ENCODE peak calls at places on chromosomes 16 and 17, in eight cellular contexts. One of them, this sample, is unnamed.

GRCh38 chr16:27401768-27402568 is at the start of gene IL21R:
- DNase-seq in tibial artery: no peak
- DNase-seq in uterus: peak; percentile 20
- DNase-seq in cardiac muscle cell: peak; percentile 69
- DNase-seq in thoracic aorta: no peak
- DNase-seq in PC-3: no peak
- DNase-seq in fibroblast of lung: peak; percentile 80
- DNase-seq in OCI-LY7: peak; percentile 87
- DNase-seq in this sample: peak; percentile 76

GRCh38 chr16:50697881-50698767 is 4.7 kb downstream of the NOD2 start:
- DNase-seq in fibroblast of lung: peak; percentile 44
- DNase-seq in OCI-LY7: no peak
- DNase-seq in tibial artery: peak; percentile 69
- DNase-seq in cardiac muscle cell: peak; percentile 46
- DNase-seq in PC-3: no peak
- DNase-seq in uterus: peak; percentile 45
- DNase-seq in thoracic aorta: no peak
- DNase-seq in this sample: no peak

GRCh38 chr16:17970816-17971291 is 365.7 kb downstream of the NPIPA8 start:
- DNase-seq in OCI-LY7: no peak
- DNase-seq in cardiac muscle cell: no peak
- DNase-seq in tibial artery: peak; percentile 69
- DNase-seq in uterus: peak; percentile 30
- DNase-seq in thoracic aorta: no peak
- DNase-seq in PC-3: no peak
- DNase-seq in fibroblast of lung: no peak
- DNase-seq in this sample: peak; percentile 66

GRCh38 chr16:66360624-66361324 is 5.7 kb upstream of the CDH5 start:
- DNase-seq in thoracic aorta: no peak
- DNase-seq in PC-3: no peak
- DNase-seq in OCI-LY7: peak; percentile 2
- DNase-seq in cardiac muscle cell: no peak
- DNase-seq in uterus: no peak
- DNase-seq in tibial artery: no peak
- DNase-seq in fibroblast of lung: no peak
- DNase-seq in this sample: peak; percentile 54

GRCh38 chr16:10093564-10093963 is 88.7 kb downstream of the GRIN2A start:
- DNase-seq in cardiac muscle cell: no peak
- DNase-seq in fibroblast of lung: no peak
- DNase-seq in PC-3: no peak
- DNase-seq in thoracic aorta: no peak
- DNase-seq in uterus: no peak
- DNase-seq in OCI-LY7: no peak
- DNase-seq in tibial artery: no peak
- DNase-seq in this sample: no peak

GRCh38 chr16:69326172-69326873 is 4.1 kb downstream of the PDF start:
- DNase-seq in fibroblast of lung: no peak
- DNase-seq in tibial artery: no peak
- DNase-seq in thoracic aorta: no peak
- DNase-seq in cardiac muscle cell: no peak
- DNase-seq in OCI-LY7: no peak
- DNase-seq in uterus: no peak
- DNase-seq in PC-3: no peak
- DNase-seq in this sample: peak; percentile 68

GRCh38 chr17:31390748-31391495 is 553 bp upstream of the RAB11FIP4 start:
- DNase-seq in PC-3: no peak
- DNase-seq in tibial artery: peak; percentile 61
- DNase-seq in thoracic aorta: no peak
- DNase-seq in fibroblast of lung: peak; percentile 2
- DNase-seq in uterus: no peak
- DNase-seq in OCI-LY7: no peak
- DNase-seq in cardiac muscle cell: peak; percentile 19
- DNase-seq in this sample: no peak

GRCh38 chr17:33498069-33498468 is 205.0 kb upstream of the ASIC2 start:
- DNase-seq in cardiac muscle cell: peak; percentile 14
- DNase-seq in tibial artery: no peak
- DNase-seq in OCI-LY7: no peak
- DNase-seq in PC-3: no peak
- DNase-seq in uterus: no peak
- DNase-seq in fibroblast of lung: no peak
- DNase-seq in thoracic aorta: no peak
- DNase-seq in this sample: no peak

GRCh38 chr17:79087428-79088143 is 13.0 kb downstream of the ENGASE start:
- DNase-seq in cardiac muscle cell: peak; percentile 63
- DNase-seq in PC-3: peak; percentile 89
- DNase-seq in OCI-LY7: peak; percentile 74
- DNase-seq in tibial artery: peak; percentile 80
- DNase-seq in thoracic aorta: no peak
- DNase-seq in uterus: peak; percentile 69
- DNase-seq in fibroblast of lung: peak; percentile 9
- DNase-seq in this sample: peak; percentile 88

GRCh38 chr17:888998-889401 is 90.6 kb downstream of the NXN start:
- DNase-seq in fibroblast of lung: peak; percentile 39
- DNase-seq in uterus: no peak
- DNase-seq in OCI-LY7: peak; percentile 89
- DNase-seq in PC-3: no peak
- DNase-seq in tibial artery: no peak
- DNase-seq in cardiac muscle cell: no peak
- DNase-seq in thoracic aorta: no peak
- DNase-seq in this sample: no peak

GRCh38 chr16:87434146-87434667 is 42.1 kb downstream of the MAP1LC3B start:
- DNase-seq in cardiac muscle cell: no peak
- DNase-seq in fibroblast of lung: no peak
- DNase-seq in PC-3: no peak
- DNase-seq in uterus: no peak
- DNase-seq in tibial artery: no peak
- DNase-seq in thoracic aorta: no peak
- DNase-seq in OCI-LY7: no peak
- DNase-seq in this sample: peak; percentile 11

GRCh38 chr16:67828651-67829050 is 13.5 kb upstream of the THAP11 start:
- DNase-seq in tibial artery: no peak
- DNase-seq in OCI-LY7: no peak
- DNase-seq in PC-3: no peak
- DNase-seq in uterus: no peak
- DNase-seq in cardiac muscle cell: no peak
- DNase-seq in thoracic aorta: no peak
- DNase-seq in fibroblast of lung: no peak
- DNase-seq in this sample: no peak

GRCh38 chr17:48026503-48027321 is 10.9 kb downstream of the COPZ2 start:
- DNase-seq in OCI-LY7: peak; percentile 87
- DNase-seq in thoracic aorta: peak; percentile 56
- DNase-seq in PC-3: peak; percentile 93
- DNase-seq in fibroblast of lung: peak; percentile 88
- DNase-seq in uterus: peak; percentile 86
- DNase-seq in tibial artery: peak; percentile 95
- DNase-seq in cardiac muscle cell: peak; percentile 93
- DNase-seq in this sample: peak; percentile 93

GRCh38 chr16:89268987-89269735 is 51.7 kb downstream of the ZNF778 start:
- DNase-seq in cardiac muscle cell: peak; percentile 74
- DNase-seq in PC-3: peak; percentile 29
- DNase-seq in tibial artery: peak; percentile 64
- DNase-seq in fibroblast of lung: peak; percentile 31
- DNase-seq in uterus: no peak
- DNase-seq in thoracic aorta: no peak
- DNase-seq in OCI-LY7: no peak
- DNase-seq in this sample: peak; percentile 53

GRCh38 chr17:49076575-49077384 is 55.8 kb upstream of the B4GALNT2 start:
- DNase-seq in tibial artery: no peak
- DNase-seq in OCI-LY7: no peak
- DNase-seq in uterus: no peak
- DNase-seq in PC-3: peak; percentile 97
- DNase-seq in cardiac muscle cell: peak; percentile 88
- DNase-seq in fibroblast of lung: peak; percentile 91
- DNase-seq in thoracic aorta: no peak
- DNase-seq in this sample: no peak

GRCh38 chr17:10091051-10091450 is 107.4 kb downstream of the GAS7 start:
- DNase-seq in uterus: no peak
- DNase-seq in cardiac muscle cell: no peak
- DNase-seq in tibial artery: peak; percentile 5
- DNase-seq in PC-3: no peak
- DNase-seq in fibroblast of lung: no peak
- DNase-seq in thoracic aorta: no peak
- DNase-seq in OCI-LY7: no peak
- DNase-seq in this sample: no peak
- H3K4me1 ChIP-seq in uterus: peaks cover 9% of the 10 kb centered on the region
- H3K4me1 ChIP-seq in cardiac muscle cell: peaks cover 1% of the 10 kb centered on the region
- H3K4me1 ChIP-seq in tibial artery: no peaks in the 10 kb centered on the region
- H3K4me1 ChIP-seq in PC-3: peaks cover 4% of the 10 kb centered on the region
- H3K4me1 ChIP-seq in fibroblast of lung: peaks cover 1% of the 10 kb centered on the region
- H3K4me1 ChIP-seq in thoracic aorta: no peaks in the 10 kb centered on the region
- H3K4me1 ChIP-seq in OCI-LY7: no peaks in the 10 kb centered on the region
- H3K4me1 ChIP-seq in this sample: no peaks in the 10 kb centered on the region

GRCh38 chr17:8057691-8058114 is 18.8 kb downstream of the ALOX15B start:
- DNase-seq in tibial artery: peak; percentile 55
- DNase-seq in thoracic aorta: no peak
- DNase-seq in uterus: peak; percentile 44
- DNase-seq in fibroblast of lung: peak; percentile 67
- DNase-seq in OCI-LY7: peak; percentile 90
- DNase-seq in cardiac muscle cell: peak; percentile 90
- DNase-seq in PC-3: peak; percentile 94
- DNase-seq in this sample: no peak
- TF ChIP-seq CTCF in tibial artery: peak; percentile 72
- TF ChIP-seq CTCF in thoracic aorta: peak; percentile 69
- TF ChIP-seq CTCF in uterus: peak; percentile 92
- TF ChIP-seq CTCF in fibroblast of lung: peak; percentile 82
- TF ChIP-seq CTCF in OCI-LY7: peak; percentile 85
- TF ChIP-seq CTCF in cardiac muscle cell: peak; percentile 73
- TF ChIP-seq CTCF in PC-3: peak; percentile 72
- TF ChIP-seq CTCF in this sample: peak; percentile 77

GRCh38 chr17:18191967-18192366 is 8.3 kb downstream of the ALKBH5 start:
- DNase-seq in cardiac muscle cell: no peak
- DNase-seq in PC-3: no peak
- DNase-seq in OCI-LY7: no peak
- DNase-seq in tibial artery: no peak
- DNase-seq in fibroblast of lung: no peak
- DNase-seq in thoracic aorta: no peak
- DNase-seq in uterus: no peak
- DNase-seq in this sample: no peak

GRCh38 chr17:18197535-18198194 is 14.0 kb downstream of the ALKBH5 start:
- DNase-seq in tibial artery: no peak
- DNase-seq in fibroblast of lung: no peak
- DNase-seq in OCI-LY7: no peak
- DNase-seq in thoracic aorta: no peak
- DNase-seq in cardiac muscle cell: no peak
- DNase-seq in uterus: no peak
- DNase-seq in PC-3: no peak
- DNase-seq in this sample: no peak

GRCh38 chr17:18194394-18194793 is 10.8 kb downstream of the ALKBH5 start:
- DNase-seq in thoracic aorta: no peak
- DNase-seq in tibial artery: no peak
- DNase-seq in OCI-LY7: no peak
- DNase-seq in PC-3: no peak
- DNase-seq in cardiac muscle cell: no peak
- DNase-seq in fibroblast of lung: no peak
- DNase-seq in uterus: no peak
- DNase-seq in this sample: no peak

GRCh38 chr17:18195246-18195645 is 11.6 kb downstream of the ALKBH5 start:
- DNase-seq in uterus: no peak
- DNase-seq in fibroblast of lung: no peak
- DNase-seq in tibial artery: no peak
- DNase-seq in thoracic aorta: no peak
- DNase-seq in PC-3: no peak
- DNase-seq in OCI-LY7: no peak
- DNase-seq in cardiac muscle cell: no peak
- DNase-seq in this sample: no peak

DNA sequence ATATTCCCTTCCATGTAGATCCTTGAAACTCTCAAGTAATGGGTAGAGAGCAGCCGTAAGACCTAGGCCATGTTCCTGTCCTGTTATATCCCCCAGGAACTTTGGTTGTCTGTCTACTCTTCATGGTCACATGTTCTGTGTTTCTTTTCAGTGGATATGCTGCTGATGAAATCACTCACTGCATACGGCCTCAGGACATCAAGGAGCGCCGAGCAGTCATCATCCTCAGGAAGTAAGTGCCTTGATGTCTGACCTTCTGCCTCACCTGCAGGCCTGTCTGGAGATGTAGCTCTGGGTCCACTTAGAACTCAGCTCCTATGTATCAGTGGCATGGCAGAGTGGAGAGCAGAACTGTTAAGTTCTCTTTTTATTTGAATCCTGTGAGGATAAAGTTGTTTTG is 11.2 kb downstream of the ALKBH5 start:
- DNase-seq in PC-3: no peak
- DNase-seq in tibial artery: no peak
- DNase-seq in thoracic aorta: no peak
- DNase-seq in OCI-LY7: no peak
- DNase-seq in fibroblast of lung: no peak
- DNase-seq in cardiac muscle cell: no peak
- DNase-seq in uterus: no peak
- DNase-seq in this sample: no peak
- H3K4me1 ChIP-seq in PC-3: peaks cover 3% of the 10 kb centered on the region
- H3K4me1 ChIP-seq in tibial artery: peaks cover 45% of the 10 kb centered on the region
- H3K4me1 ChIP-seq in thoracic aorta: peaks cover 34% of the 10 kb centered on the region
- H3K4me1 ChIP-seq in OCI-LY7: no peaks in the 10 kb centered on the region
- H3K4me1 ChIP-seq in fibroblast of lung: peaks cover 2% of the 10 kb centered on the region
- H3K4me1 ChIP-seq in cardiac muscle cell: peaks cover 11% of the 10 kb centered on the region
- H3K4me1 ChIP-seq in uterus: peaks cover 15% of the 10 kb centered on the region
- H3K4me1 ChIP-seq in this sample: peaks cover 86% of the 10 kb centered on the region

GRCh38 chr17:40498281-40499084 is 2.9 kb downstream of the TNS4 start:
- DNase-seq in cardiac muscle cell: no peak
- DNase-seq in OCI-LY7: no peak
- DNase-seq in uterus: no peak
- DNase-seq in fibroblast of lung: no peak
- DNase-seq in thoracic aorta: no peak
- DNase-seq in tibial artery: no peak
- DNase-seq in PC-3: no peak
- DNase-seq in this sample: no peak

GRCh38 chr17:40501499-40501911 is at the start of gene TNS4:
- DNase-seq in OCI-LY7: no peak
- DNase-seq in PC-3: peak; percentile 81
- DNase-seq in tibial artery: no peak
- DNase-seq in uterus: no peak
- DNase-seq in fibroblast of lung: no peak
- DNase-seq in thoracic aorta: no peak
- DNase-seq in cardiac muscle cell: no peak
- DNase-seq in this sample: no peak

GRCh38 chr17:40500190-40500589 is 1.2 kb downstream of the TNS4 start:
- DNase-seq in cardiac muscle cell: no peak
- DNase-seq in tibial artery: no peak
- DNase-seq in fibroblast of lung: no peak
- DNase-seq in OCI-LY7: no peak
- DNase-seq in uterus: no peak
- DNase-seq in thoracic aorta: no peak
- DNase-seq in PC-3: no peak
- DNase-seq in this sample: no peak

GRCh38 chr17:40500709-40501108 is 714 bp downstream of the TNS4 start:
- DNase-seq in tibial artery: no peak
- DNase-seq in OCI-LY7: no peak
- DNase-seq in uterus: no peak
- DNase-seq in PC-3: no peak
- DNase-seq in cardiac muscle cell: no peak
- DNase-seq in fibroblast of lung: no peak
- DNase-seq in thoracic aorta: no peak
- DNase-seq in this sample: no peak

GRCh38 chr17:40499551-40500189 is 1.8 kb downstream of the TNS4 start:
- DNase-seq in uterus: peak; percentile 89
- DNase-seq in thoracic aorta: peak; percentile 33
- DNase-seq in PC-3: peak; percentile 70
- DNase-seq in tibial artery: peak; percentile 96
- DNase-seq in OCI-LY7: no peak
- DNase-seq in fibroblast of lung: peak; percentile 66
- DNase-seq in cardiac muscle cell: peak; percentile 90
- DNase-seq in this sample: peak; percentile 87
- TF ChIP-seq CTCF in uterus: peak; percentile 42
- TF ChIP-seq CTCF in thoracic aorta: no peak
- TF ChIP-seq CTCF in PC-3: no peak
- TF ChIP-seq CTCF in tibial artery: no peak
- TF ChIP-seq CTCF in OCI-LY7: no peak
- TF ChIP-seq CTCF in fibroblast of lung: no peak
- TF ChIP-seq CTCF in cardiac muscle cell: peak; percentile 4
- TF ChIP-seq CTCF in this sample: no peak